ENCODE peak calls at places on chromosomes 16 and 17, in six cellular contexts. One of them, this sample, is unnamed.

GRCh38 chr17:67119102-67119501 is 74.7 kb downstream of the CACNG1 start:
- DNase-seq in HCT116: no peak
- DNase-seq in uterus: no peak
- DNase-seq in gastrocnemius medialis: no peak
- DNase-seq in stomach: no peak
- DNase-seq in Peyer's patch: no peak
- DNase-seq in this sample: no peak

GRCh38 chr17:32275060-32276042 is 9.7 kb downstream of the RHBDL3 start:
- DNase-seq in HCT116: peak
- DNase-seq in uterus: peak
- DNase-seq in gastrocnemius medialis: no peak
- DNase-seq in stomach: no peak
- DNase-seq in Peyer's patch: no peak
- DNase-seq in this sample: no peak

GRCh38 chr16:86509759-86510464 is 415 bp upstream of the FOXF1 start:
- DNase-seq in HCT116: no peak
- DNase-seq in uterus: peak
- DNase-seq in gastrocnemius medialis: no peak
- DNase-seq in stomach: peak
- DNase-seq in Peyer's patch: no peak
- DNase-seq in this sample: no peak

GRCh38 chr17:27878776-27879562 is 14.2 kb downstream of the LYRM9 start:
- DNase-seq in HCT116: no peak
- DNase-seq in uterus: no peak
- DNase-seq in gastrocnemius medialis: no peak
- DNase-seq in stomach: no peak
- DNase-seq in Peyer's patch: no peak
- DNase-seq in this sample: no peak

GRCh38 chr16:26816266-26816665 is 250.5 kb upstream of the C16orf82 start:
- DNase-seq in HCT116: no peak
- DNase-seq in uterus: no peak
- DNase-seq in gastrocnemius medialis: no peak
- DNase-seq in stomach: no peak
- DNase-seq in Peyer's patch: no peak
- DNase-seq in this sample: no peak

GRCh38 chr16:22786284-22786683 is 27.7 kb upstream of the HS3ST2 start:
- DNase-seq in HCT116: no peak
- DNase-seq in uterus: no peak
- DNase-seq in gastrocnemius medialis: no peak
- DNase-seq in stomach: no peak
- DNase-seq in Peyer's patch: no peak
- DNase-seq in this sample: no peak

GRCh38 chr17:55161935-55162555 is 102.7 kb upstream of the HLF start:
- DNase-seq in HCT116: peak
- DNase-seq in uterus: no peak
- DNase-seq in gastrocnemius medialis: no peak
- DNase-seq in stomach: no peak
- DNase-seq in Peyer's patch: no peak
- DNase-seq in this sample: no peak

GRCh38 chr17:72592242-72592966 is 471.6 kb downstream of the SOX9 start:
- DNase-seq in HCT116: peak
- DNase-seq in uterus: peak
- DNase-seq in gastrocnemius medialis: no peak
- DNase-seq in stomach: peak
- DNase-seq in Peyer's patch: peak
- DNase-seq in this sample: peak

GRCh38 chr16:23836404-23837291 is 865 bp downstream of the PRKCB start:
- DNase-seq in HCT116: no peak
- DNase-seq in uterus: no peak
- DNase-seq in gastrocnemius medialis: no peak
- DNase-seq in stomach: peak
- DNase-seq in Peyer's patch: peak
- DNase-seq in this sample: no peak

GRCh38 chr16:28846080-28846932 is at the start of gene TUFM:
- DNase-seq in HCT116: peak
- DNase-seq in uterus: peak
- DNase-seq in gastrocnemius medialis: peak
- DNase-seq in stomach: peak
- DNase-seq in Peyer's patch: peak
- DNase-seq in this sample: peak
- TF ChIP-seq POLR2A in HCT116: peak
- TF ChIP-seq POLR2A in uterus: peak
- TF ChIP-seq POLR2A in gastrocnemius medialis: peak
- TF ChIP-seq POLR2A in stomach: no peak
- TF ChIP-seq POLR2A in Peyer's patch: peak
- TF ChIP-seq POLR2A in this sample: peak

GRCh38 chr17:3557768-3558583 is at the start of gene TRPV3:
- DNase-seq in HCT116: peak
- DNase-seq in uterus: no peak
- DNase-seq in gastrocnemius medialis: peak
- DNase-seq in stomach: peak
- DNase-seq in Peyer's patch: peak
- DNase-seq in this sample: peak
- H3K27ac ChIP-seq in HCT116: no peak
- H3K27ac ChIP-seq in uterus: no peak
- H3K27ac ChIP-seq in gastrocnemius medialis: peak
- H3K27ac ChIP-seq in stomach: peak
- H3K27ac ChIP-seq in Peyer's patch: peak
- H3K27ac ChIP-seq in this sample: no peak

DNA sequence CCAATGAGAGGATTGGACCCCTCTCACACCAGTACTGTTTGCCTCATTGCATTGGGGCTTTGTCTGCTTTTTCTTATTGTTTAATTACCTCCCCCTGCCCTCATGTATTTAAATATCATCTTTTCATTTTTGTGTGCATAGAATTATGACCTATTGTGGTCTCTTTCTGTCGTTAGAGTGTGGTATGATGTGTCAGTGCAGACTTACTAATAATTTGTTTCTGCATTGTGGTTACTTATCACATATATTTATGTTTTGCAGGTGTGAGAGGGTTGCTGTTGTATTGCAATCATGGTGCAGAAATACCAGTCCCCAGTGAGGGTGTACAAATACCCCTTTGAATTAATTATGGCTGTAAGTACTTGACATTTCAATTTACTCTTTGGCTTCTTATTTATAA is 2.5 kb downstream of the SEC14L1 start:
- DNase-seq in HCT116: no peak
- DNase-seq in uterus: no peak
- DNase-seq in gastrocnemius medialis: no peak
- DNase-seq in stomach: no peak
- DNase-seq in Peyer's patch: no peak
- DNase-seq in this sample: no peak
- H3K4me3 ChIP-seq in HCT116: no peak
- H3K4me3 ChIP-seq in uterus: no peak
- H3K4me3 ChIP-seq in gastrocnemius medialis: peak
- H3K4me3 ChIP-seq in stomach: peak
- H3K4me3 ChIP-seq in Peyer's patch: no peak
- H3K4me3 ChIP-seq in this sample: no peak

DNA sequence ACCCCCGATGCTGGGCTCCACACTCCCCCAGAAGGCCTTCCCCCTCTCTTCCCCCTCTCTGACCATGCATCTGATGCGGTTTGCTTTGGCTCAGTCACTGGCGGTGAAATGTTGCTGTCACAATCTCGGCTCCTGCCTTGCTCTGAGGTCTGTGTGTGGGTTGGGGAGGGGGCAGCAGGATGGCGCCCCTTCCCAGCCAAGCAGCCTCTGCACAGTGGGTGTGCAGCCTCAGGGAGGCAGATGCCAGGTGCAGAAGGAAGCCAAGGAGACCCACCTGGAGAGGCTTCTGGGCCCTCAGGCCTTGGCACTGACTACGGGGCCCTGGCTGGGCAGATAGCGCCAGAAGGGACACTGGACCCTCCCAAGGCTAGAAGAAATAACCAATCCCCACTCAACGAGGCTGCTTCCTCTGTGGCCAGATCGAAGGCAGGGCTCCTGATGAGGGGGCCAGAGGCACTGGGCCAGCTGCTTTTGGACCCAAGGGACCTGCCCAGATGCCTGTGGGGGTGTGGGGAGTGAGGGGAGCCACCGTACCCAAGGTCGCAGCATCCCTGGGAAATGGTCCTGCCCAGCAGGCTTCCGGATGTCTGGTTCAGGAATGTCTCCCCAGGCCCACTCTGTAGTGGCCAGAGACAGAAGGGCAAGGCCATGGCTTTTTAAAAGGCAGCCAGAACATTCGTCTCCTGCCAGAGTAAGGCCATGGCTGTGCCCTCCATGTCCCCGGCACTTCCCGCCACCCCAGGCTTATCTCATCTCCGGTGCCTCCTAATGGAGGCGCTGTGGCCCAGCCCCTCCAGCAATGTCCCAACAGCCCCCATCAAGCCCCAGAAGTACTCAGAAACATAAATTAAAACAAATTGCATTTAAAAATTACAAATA is 43.4 kb upstream of the SLC38A10 start:
- DNase-seq in HCT116: no peak
- DNase-seq in uterus: no peak
- DNase-seq in gastrocnemius medialis: no peak
- DNase-seq in stomach: no peak
- DNase-seq in Peyer's patch: peak
- DNase-seq in this sample: peak
- TF ChIP-seq POLR2A in HCT116: no peak
- TF ChIP-seq POLR2A in uterus: no peak
- TF ChIP-seq POLR2A in gastrocnemius medialis: no peak
- TF ChIP-seq POLR2A in stomach: no peak
- TF ChIP-seq POLR2A in Peyer's patch: no peak
- TF ChIP-seq POLR2A in this sample: no peak

GRCh38 chr16:525520-526180 is 1.9 kb upstream of the CAPN15 start:
- DNase-seq in HCT116: peak
- DNase-seq in uterus: no peak
- DNase-seq in gastrocnemius medialis: no peak
- DNase-seq in stomach: no peak
- DNase-seq in Peyer's patch: peak
- DNase-seq in this sample: peak
- H3K27ac ChIP-seq in HCT116: peak
- H3K27ac ChIP-seq in uterus: peak
- H3K27ac ChIP-seq in gastrocnemius medialis: peak
- H3K27ac ChIP-seq in stomach: peak
- H3K27ac ChIP-seq in Peyer's patch: peak
- H3K27ac ChIP-seq in this sample: peak

DNA sequence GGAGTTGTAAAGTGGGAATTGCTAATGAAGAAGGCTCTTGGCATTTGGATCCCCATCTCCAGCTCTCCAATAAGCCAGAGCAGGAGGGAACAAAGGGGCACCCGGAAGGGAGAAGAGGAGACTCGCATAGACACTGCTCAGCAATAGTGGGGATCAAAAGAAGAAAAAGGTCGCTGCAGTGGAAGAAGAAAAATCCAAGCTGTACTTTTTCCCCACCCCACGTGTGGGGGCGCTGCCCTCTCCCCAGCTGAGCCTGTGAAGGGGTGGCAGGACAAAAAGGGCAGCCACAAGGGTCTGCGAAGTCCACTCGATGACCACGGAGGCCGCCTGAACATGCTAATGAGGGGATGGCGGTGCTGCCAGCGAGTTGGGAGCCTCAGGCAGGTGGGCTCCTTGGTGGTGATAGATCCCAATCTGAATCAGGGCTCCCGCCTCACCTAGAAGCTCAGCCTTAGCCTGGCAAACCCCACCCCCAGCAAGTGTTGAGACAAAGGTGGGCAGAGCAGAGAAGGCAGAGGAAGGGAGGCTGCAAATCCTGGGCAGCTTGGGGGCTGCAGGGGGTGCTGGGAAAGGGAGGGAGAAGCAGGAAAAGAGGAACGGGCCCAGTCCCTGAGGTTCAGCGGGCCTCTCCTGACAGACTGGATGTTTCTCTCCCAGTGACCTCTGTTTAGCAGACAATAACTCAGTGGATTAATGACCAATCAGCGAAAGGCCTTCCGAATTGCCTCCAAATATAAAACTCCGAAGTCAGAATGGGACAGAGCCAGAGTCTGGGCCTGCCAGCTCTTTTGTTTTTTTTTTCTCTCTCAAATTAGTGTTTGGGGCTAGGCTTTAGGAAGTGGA is 14.9 kb upstream of the HOXB2 start:
- DNase-seq in HCT116: no peak
- DNase-seq in uterus: no peak
- DNase-seq in gastrocnemius medialis: no peak
- DNase-seq in stomach: no peak
- DNase-seq in Peyer's patch: no peak
- DNase-seq in this sample: no peak
- H3K4me3 ChIP-seq in HCT116: no peak
- H3K4me3 ChIP-seq in uterus: no peak
- H3K4me3 ChIP-seq in gastrocnemius medialis: no peak
- H3K4me3 ChIP-seq in stomach: no peak
- H3K4me3 ChIP-seq in Peyer's patch: no peak
- H3K4me3 ChIP-seq in this sample: no peak

DNA sequence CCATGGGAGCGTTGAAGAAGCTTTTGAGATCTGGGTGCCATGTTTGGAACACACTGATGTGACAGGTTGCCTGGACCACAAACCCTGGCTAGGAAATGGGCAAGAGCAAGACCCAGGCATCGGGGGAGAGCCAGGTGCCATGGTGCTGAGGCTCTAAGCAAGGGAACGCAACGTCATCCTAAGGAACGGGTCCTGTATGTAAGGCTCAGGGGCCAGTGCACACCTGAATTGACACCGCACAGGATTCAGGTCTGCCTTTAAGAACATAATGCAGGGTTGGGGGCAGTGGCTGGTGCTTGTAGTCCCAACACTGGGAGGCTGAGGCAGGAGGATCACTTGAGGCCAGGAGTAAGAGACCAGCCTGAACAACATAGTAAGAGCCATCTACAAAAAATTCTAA is 10.8 kb downstream of the PSMD7 start:
- DNase-seq in HCT116: no peak
- DNase-seq in uterus: no peak
- DNase-seq in gastrocnemius medialis: no peak
- DNase-seq in stomach: no peak
- DNase-seq in Peyer's patch: no peak
- DNase-seq in this sample: no peak
- TF ChIP-seq POLR2A in HCT116: no peak
- TF ChIP-seq POLR2A in uterus: no peak
- TF ChIP-seq POLR2A in gastrocnemius medialis: no peak
- TF ChIP-seq POLR2A in stomach: no peak
- TF ChIP-seq POLR2A in Peyer's patch: no peak
- TF ChIP-seq POLR2A in this sample: no peak